ENCODE peak calls at places on chromosomes 6 and 20, in ten cellular contexts. One of them, this sample, is unnamed.

GRCh38 chr6:68975064-68975463 is 340.0 kb downstream of the ADGRB3 start:
- DNase-seq in stimulated activated CD4-positive, alpha-beta T cell treated with anti-CD3 and anti-CD28 coated beads, Interleukin-1b, Interleukin-23, amount 100 ng/mL, for 4 hours: no peak
- DNase-seq in foreskin fibroblast: peak
- DNase-seq in HL-60: no peak
- DNase-seq in MCF 10A: no peak
- DNase-seq in LoVo: no peak
- DNase-seq in pancreas: no peak
- DNase-seq in glutamatergic neuron: peak
- DNase-seq in T47D: peak
- DNase-seq in HCEC 1CT: no peak
- DNase-seq in this sample: peak

GRCh38 chr20:49252556-49253350 is 25.1 kb downstream of the ZNFX1 start:
- DNase-seq in foreskin fibroblast: no peak
- DNase-seq in glutamatergic neuron: no peak
- DNase-seq in stimulated activated CD4-positive, alpha-beta T cell treated with anti-CD3 and anti-CD28 coated beads, Interleukin-1b, Interleukin-23, amount 100 ng/mL, for 4 hours: no peak
- DNase-seq in T47D: no peak
- DNase-seq in LoVo: no peak
- DNase-seq in MCF 10A: no peak
- DNase-seq in pancreas: no peak
- DNase-seq in HL-60: no peak
- DNase-seq in HCEC 1CT: no peak
- DNase-seq in this sample: no peak

GRCh38 chr20:39042279-39043150 is 80.4 kb downstream of the DHX35 start:
- DNase-seq in stimulated activated CD4-positive, alpha-beta T cell treated with anti-CD3 and anti-CD28 coated beads, Interleukin-1b, Interleukin-23, amount 100 ng/mL, for 4 hours: no peak
- DNase-seq in foreskin fibroblast: no peak
- DNase-seq in glutamatergic neuron: no peak
- DNase-seq in HCEC 1CT: peak
- DNase-seq in MCF 10A: peak
- DNase-seq in T47D: no peak
- DNase-seq in LoVo: no peak
- DNase-seq in pancreas: no peak
- DNase-seq in HL-60: no peak
- DNase-seq in this sample: peak

GRCh38 chr6:163897030-163897429 is 482.5 kb downstream of the QKI start:
- DNase-seq in pancreas: no peak
- DNase-seq in stimulated activated CD4-positive, alpha-beta T cell treated with anti-CD3 and anti-CD28 coated beads, Interleukin-1b, Interleukin-23, amount 100 ng/mL, for 4 hours: no peak
- DNase-seq in glutamatergic neuron: no peak
- DNase-seq in T47D: no peak
- DNase-seq in foreskin fibroblast: peak
- DNase-seq in LoVo: no peak
- DNase-seq in HCEC 1CT: no peak
- DNase-seq in MCF 10A: peak
- DNase-seq in HL-60: no peak
- DNase-seq in this sample: peak

GRCh38 chr6:18241208-18241836 is 23.0 kb downstream of the DEK start:
- DNase-seq in foreskin fibroblast: peak
- DNase-seq in HL-60: no peak
- DNase-seq in HCEC 1CT: peak
- DNase-seq in glutamatergic neuron: no peak
- DNase-seq in LoVo: peak
- DNase-seq in T47D: no peak
- DNase-seq in stimulated activated CD4-positive, alpha-beta T cell treated with anti-CD3 and anti-CD28 coated beads, Interleukin-1b, Interleukin-23, amount 100 ng/mL, for 4 hours: no peak
- DNase-seq in pancreas: no peak
- DNase-seq in MCF 10A: no peak
- DNase-seq in this sample: peak

GRCh38 chr6:136786708-136787107 is 5.6 kb downstream of the MAP3K5 start:
- DNase-seq in MCF 10A: no peak
- DNase-seq in LoVo: no peak
- DNase-seq in glutamatergic neuron: no peak
- DNase-seq in foreskin fibroblast: no peak
- DNase-seq in pancreas: no peak
- DNase-seq in HCEC 1CT: no peak
- DNase-seq in HL-60: no peak
- DNase-seq in T47D: no peak
- DNase-seq in stimulated activated CD4-positive, alpha-beta T cell treated with anti-CD3 and anti-CD28 coated beads, Interleukin-1b, Interleukin-23, amount 100 ng/mL, for 4 hours: no peak
- DNase-seq in this sample: no peak

GRCh38 chr6:786946-787763 is 94.2 kb upstream of the EXOC2 start:
- DNase-seq in foreskin fibroblast: peak
- DNase-seq in glutamatergic neuron: no peak
- DNase-seq in T47D: peak
- DNase-seq in HL-60: no peak
- DNase-seq in MCF 10A: peak
- DNase-seq in pancreas: no peak
- DNase-seq in stimulated activated CD4-positive, alpha-beta T cell treated with anti-CD3 and anti-CD28 coated beads, Interleukin-1b, Interleukin-23, amount 100 ng/mL, for 4 hours: no peak
- DNase-seq in HCEC 1CT: no peak
- DNase-seq in LoVo: peak
- DNase-seq in this sample: no peak

GRCh38 chr20:58842276-58842675 is 8.4 kb downstream of the GNAS-AS1 start:
- DNase-seq in LoVo: no peak
- DNase-seq in pancreas: no peak
- DNase-seq in foreskin fibroblast: no peak
- DNase-seq in glutamatergic neuron: no peak
- DNase-seq in MCF 10A: no peak
- DNase-seq in stimulated activated CD4-positive, alpha-beta T cell treated with anti-CD3 and anti-CD28 coated beads, Interleukin-1b, Interleukin-23, amount 100 ng/mL, for 4 hours: no peak
- DNase-seq in HCEC 1CT: no peak
- DNase-seq in HL-60: no peak
- DNase-seq in T47D: no peak
- DNase-seq in this sample: no peak

GRCh38 chr6:20542927-20543602 is 8.8 kb downstream of the CDKAL1 start:
- DNase-seq in T47D: peak
- DNase-seq in HCEC 1CT: peak
- DNase-seq in foreskin fibroblast: peak
- DNase-seq in pancreas: no peak
- DNase-seq in glutamatergic neuron: no peak
- DNase-seq in HL-60: no peak
- DNase-seq in LoVo: peak
- DNase-seq in stimulated activated CD4-positive, alpha-beta T cell treated with anti-CD3 and anti-CD28 coated beads, Interleukin-1b, Interleukin-23, amount 100 ng/mL, for 4 hours: no peak
- DNase-seq in MCF 10A: peak
- DNase-seq in this sample: peak

GRCh38 chr6:13698715-13699114 is 12.9 kb downstream of the RANBP9 start:
- DNase-seq in pancreas: no peak
- DNase-seq in MCF 10A: no peak
- DNase-seq in foreskin fibroblast: no peak
- DNase-seq in HL-60: no peak
- DNase-seq in T47D: no peak
- DNase-seq in glutamatergic neuron: no peak
- DNase-seq in stimulated activated CD4-positive, alpha-beta T cell treated with anti-CD3 and anti-CD28 coated beads, Interleukin-1b, Interleukin-23, amount 100 ng/mL, for 4 hours: no peak
- DNase-seq in HCEC 1CT: no peak
- DNase-seq in LoVo: no peak
- DNase-seq in this sample: no peak

GRCh38 chr6:110944681-110945151 is 13.8 kb upstream of the GTF3C6 start:
- DNase-seq in MCF 10A: peak
- DNase-seq in glutamatergic neuron: no peak
- DNase-seq in foreskin fibroblast: peak
- DNase-seq in stimulated activated CD4-positive, alpha-beta T cell treated with anti-CD3 and anti-CD28 coated beads, Interleukin-1b, Interleukin-23, amount 100 ng/mL, for 4 hours: peak
- DNase-seq in HCEC 1CT: peak
- DNase-seq in pancreas: no peak
- DNase-seq in HL-60: peak
- DNase-seq in LoVo: peak
- DNase-seq in T47D: no peak
- DNase-seq in this sample: peak

GRCh38 chr20:22402990-22403859 is 181.1 kb downstream of the FOXA2 start:
- DNase-seq in foreskin fibroblast: no peak
- DNase-seq in stimulated activated CD4-positive, alpha-beta T cell treated with anti-CD3 and anti-CD28 coated beads, Interleukin-1b, Interleukin-23, amount 100 ng/mL, for 4 hours: no peak
- DNase-seq in LoVo: no peak
- DNase-seq in MCF 10A: peak
- DNase-seq in pancreas: peak
- DNase-seq in HL-60: no peak
- DNase-seq in HCEC 1CT: no peak
- DNase-seq in T47D: peak
- DNase-seq in glutamatergic neuron: no peak
- DNase-seq in this sample: peak

GRCh38 chr6:81130071-81130470 is 622.4 kb downstream of the TENT5A start:
- DNase-seq in pancreas: no peak
- DNase-seq in T47D: no peak
- DNase-seq in HL-60: no peak
- DNase-seq in stimulated activated CD4-positive, alpha-beta T cell treated with anti-CD3 and anti-CD28 coated beads, Interleukin-1b, Interleukin-23, amount 100 ng/mL, for 4 hours: no peak
- DNase-seq in HCEC 1CT: no peak
- DNase-seq in LoVo: no peak
- DNase-seq in glutamatergic neuron: no peak
- DNase-seq in MCF 10A: no peak
- DNase-seq in foreskin fibroblast: peak
- DNase-seq in this sample: no peak

GRCh38 chr6:100488231-100488630 is 23.5 kb upstream of the SIM1 start:
- DNase-seq in LoVo: no peak
- DNase-seq in MCF 10A: no peak
- DNase-seq in stimulated activated CD4-positive, alpha-beta T cell treated with anti-CD3 and anti-CD28 coated beads, Interleukin-1b, Interleukin-23, amount 100 ng/mL, for 4 hours: no peak
- DNase-seq in foreskin fibroblast: peak
- DNase-seq in HCEC 1CT: no peak
- DNase-seq in pancreas: no peak
- DNase-seq in T47D: no peak
- DNase-seq in glutamatergic neuron: no peak
- DNase-seq in HL-60: no peak
- DNase-seq in this sample: no peak

GRCh38 chr6:47016236-47016635 is 25.9 kb downstream of the ADGRF1 start:
- DNase-seq in T47D: peak
- DNase-seq in glutamatergic neuron: no peak
- DNase-seq in HL-60: no peak
- DNase-seq in foreskin fibroblast: no peak
- DNase-seq in LoVo: no peak
- DNase-seq in HCEC 1CT: no peak
- DNase-seq in stimulated activated CD4-positive, alpha-beta T cell treated with anti-CD3 and anti-CD28 coated beads, Interleukin-1b, Interleukin-23, amount 100 ng/mL, for 4 hours: no peak
- DNase-seq in pancreas: no peak
- DNase-seq in MCF 10A: no peak
- DNase-seq in this sample: peak

GRCh38 chr6:129306826-129307225 is 403.2 kb downstream of the ARHGAP18 start:
- DNase-seq in HCEC 1CT: no peak
- DNase-seq in foreskin fibroblast: no peak
- DNase-seq in HL-60: no peak
- DNase-seq in T47D: no peak
- DNase-seq in LoVo: peak
- DNase-seq in pancreas: no peak
- DNase-seq in glutamatergic neuron: no peak
- DNase-seq in stimulated activated CD4-positive, alpha-beta T cell treated with anti-CD3 and anti-CD28 coated beads, Interleukin-1b, Interleukin-23, amount 100 ng/mL, for 4 hours: no peak
- DNase-seq in MCF 10A: no peak
- DNase-seq in this sample: no peak

GRCh38 chr6:133594551-133594950 is 294.4 kb upstream of the TCF21 start:
- DNase-seq in HCEC 1CT: peak
- DNase-seq in MCF 10A: no peak
- DNase-seq in stimulated activated CD4-positive, alpha-beta T cell treated with anti-CD3 and anti-CD28 coated beads, Interleukin-1b, Interleukin-23, amount 100 ng/mL, for 4 hours: no peak
- DNase-seq in T47D: no peak
- DNase-seq in foreskin fibroblast: peak
- DNase-seq in glutamatergic neuron: no peak
- DNase-seq in LoVo: no peak
- DNase-seq in pancreas: no peak
- DNase-seq in HL-60: no peak
- DNase-seq in this sample: peak

GRCh38 chr6:146515212-146515611 is 28.4 kb upstream of the RAB32 start:
- DNase-seq in LoVo: no peak
- DNase-seq in foreskin fibroblast: no peak
- DNase-seq in HL-60: no peak
- DNase-seq in T47D: no peak
- DNase-seq in glutamatergic neuron: no peak
- DNase-seq in stimulated activated CD4-positive, alpha-beta T cell treated with anti-CD3 and anti-CD28 coated beads, Interleukin-1b, Interleukin-23, amount 100 ng/mL, for 4 hours: no peak
- DNase-seq in MCF 10A: no peak
- DNase-seq in pancreas: no peak
- DNase-seq in HCEC 1CT: no peak
- DNase-seq in this sample: no peak

GRCh38 chr20:15784020-15784419 is 789.2 kb downstream of the KIF16B start:
- DNase-seq in glutamatergic neuron: no peak
- DNase-seq in HL-60: no peak
- DNase-seq in stimulated activated CD4-positive, alpha-beta T cell treated with anti-CD3 and anti-CD28 coated beads, Interleukin-1b, Interleukin-23, amount 100 ng/mL, for 4 hours: no peak
- DNase-seq in LoVo: no peak
- DNase-seq in MCF 10A: no peak
- DNase-seq in foreskin fibroblast: no peak
- DNase-seq in pancreas: no peak
- DNase-seq in T47D: no peak
- DNase-seq in HCEC 1CT: no peak
- DNase-seq in this sample: no peak

GRCh38 chr6:27867051-27867940 is 44.9 kb downstream of the OR2B2 start:
- DNase-seq in HL-60: no peak
- DNase-seq in LoVo: peak
- DNase-seq in T47D: peak
- DNase-seq in HCEC 1CT: peak
- DNase-seq in foreskin fibroblast: peak
- DNase-seq in MCF 10A: peak
- DNase-seq in stimulated activated CD4-positive, alpha-beta T cell treated with anti-CD3 and anti-CD28 coated beads, Interleukin-1b, Interleukin-23, amount 100 ng/mL, for 4 hours: no peak
- DNase-seq in glutamatergic neuron: peak
- DNase-seq in pancreas: no peak
- DNase-seq in this sample: peak

GRCh38 chr6:3997144-3997770 is 81.7 kb downstream of the FAM217A start:
- DNase-seq in glutamatergic neuron: no peak
- DNase-seq in stimulated activated CD4-positive, alpha-beta T cell treated with anti-CD3 and anti-CD28 coated beads, Interleukin-1b, Interleukin-23, amount 100 ng/mL, for 4 hours: no peak
- DNase-seq in LoVo: no peak
- DNase-seq in T47D: no peak
- DNase-seq in pancreas: no peak
- DNase-seq in HL-60: no peak
- DNase-seq in HCEC 1CT: peak
- DNase-seq in MCF 10A: no peak
- DNase-seq in foreskin fibroblast: peak
- DNase-seq in this sample: peak

GRCh38 chr6:137709424-137710281 is 157.4 kb upstream of the TNFAIP3 start:
- DNase-seq in glutamatergic neuron: no peak
- DNase-seq in foreskin fibroblast: peak
- DNase-seq in MCF 10A: no peak
- DNase-seq in LoVo: no peak
- DNase-seq in pancreas: no peak
- DNase-seq in HCEC 1CT: peak
- DNase-seq in HL-60: no peak
- DNase-seq in T47D: no peak
- DNase-seq in stimulated activated CD4-positive, alpha-beta T cell treated with anti-CD3 and anti-CD28 coated beads, Interleukin-1b, Interleukin-23, amount 100 ng/mL, for 4 hours: no peak
- DNase-seq in this sample: peak

GRCh38 chr20:41782255-41782654 is 164.1 kb upstream of the CHD6 start:
- DNase-seq in T47D: no peak
- DNase-seq in foreskin fibroblast: no peak
- DNase-seq in LoVo: no peak
- DNase-seq in pancreas: no peak
- DNase-seq in HL-60: no peak
- DNase-seq in HCEC 1CT: no peak
- DNase-seq in stimulated activated CD4-positive, alpha-beta T cell treated with anti-CD3 and anti-CD28 coated beads, Interleukin-1b, Interleukin-23, amount 100 ng/mL, for 4 hours: no peak
- DNase-seq in glutamatergic neuron: no peak
- DNase-seq in MCF 10A: no peak
- DNase-seq in this sample: no peak

GRCh38 chr20:47318596-47319516 is 37.6 kb downstream of the ZMYND8 start:
- DNase-seq in glutamatergic neuron: peak
- DNase-seq in stimulated activated CD4-positive, alpha-beta T cell treated with anti-CD3 and anti-CD28 coated beads, Interleukin-1b, Interleukin-23, amount 100 ng/mL, for 4 hours: no peak
- DNase-seq in MCF 10A: peak
- DNase-seq in HCEC 1CT: peak
- DNase-seq in foreskin fibroblast: peak
- DNase-seq in pancreas: peak
- DNase-seq in LoVo: peak
- DNase-seq in T47D: peak
- DNase-seq in HL-60: peak
- DNase-seq in this sample: peak

GRCh38 chr6:35439308-35439707 is 12.8 kb upstream of the FANCE start:
- DNase-seq in glutamatergic neuron: no peak
- DNase-seq in stimulated activated CD4-positive, alpha-beta T cell treated with anti-CD3 and anti-CD28 coated beads, Interleukin-1b, Interleukin-23, amount 100 ng/mL, for 4 hours: no peak
- DNase-seq in pancreas: no peak
- DNase-seq in HL-60: no peak
- DNase-seq in HCEC 1CT: no peak
- DNase-seq in foreskin fibroblast: no peak
- DNase-seq in LoVo: no peak
- DNase-seq in T47D: no peak
- DNase-seq in MCF 10A: no peak
- DNase-seq in this sample: no peak

GRCh38 chr6:118748311-118749062 is 97.1 kb upstream of the CEP85L start:
- DNase-seq in pancreas: peak
- DNase-seq in MCF 10A: no peak
- DNase-seq in T47D: no peak
- DNase-seq in HL-60: no peak
- DNase-seq in LoVo: no peak
- DNase-seq in stimulated activated CD4-positive, alpha-beta T cell treated with anti-CD3 and anti-CD28 coated beads, Interleukin-1b, Interleukin-23, amount 100 ng/mL, for 4 hours: no peak
- DNase-seq in foreskin fibroblast: peak
- DNase-seq in HCEC 1CT: peak
- DNase-seq in glutamatergic neuron: peak
- DNase-seq in this sample: peak

GRCh38 chr20:39986231-39986904 is 702.7 kb downstream of the MAFB start:
- DNase-seq in LoVo: no peak
- DNase-seq in HCEC 1CT: no peak
- DNase-seq in T47D: peak
- DNase-seq in foreskin fibroblast: peak
- DNase-seq in pancreas: no peak
- DNase-seq in glutamatergic neuron: peak
- DNase-seq in stimulated activated CD4-positive, alpha-beta T cell treated with anti-CD3 and anti-CD28 coated beads, Interleukin-1b, Interleukin-23, amount 100 ng/mL, for 4 hours: no peak
- DNase-seq in MCF 10A: peak
- DNase-seq in HL-60: no peak
- DNase-seq in this sample: peak

GRCh38 chr6:143959865-143960264 is 48.2 kb downstream of the PLAGL1 start:
- DNase-seq in glutamatergic neuron: no peak
- DNase-seq in LoVo: no peak
- DNase-seq in foreskin fibroblast: no peak
- DNase-seq in pancreas: no peak
- DNase-seq in MCF 10A: no peak
- DNase-seq in HL-60: no peak
- DNase-seq in T47D: peak
- DNase-seq in stimulated activated CD4-positive, alpha-beta T cell treated with anti-CD3 and anti-CD28 coated beads, Interleukin-1b, Interleukin-23, amount 100 ng/mL, for 4 hours: no peak
- DNase-seq in HCEC 1CT: no peak
- DNase-seq in this sample: peak

This sample was measured in fibroblast of lung.